ENCODE peak calls at places on chromosomes 7 and 10, in five cellular contexts. One of them, this sample, is unnamed.

GRCh38 chr7:90655566-90655965 is 59.4 kb downstream of the CDK14 start:
- DNase-seq in endothelial cell: no peak
- DNase-seq in fibroblast of lung: peak
- DNase-seq in MCF 10A: peak
- DNase-seq in cardiac fibroblast: peak
- DNase-seq in this sample: peak

GRCh38 chr10:62027841-62028501 is 126.5 kb downstream of the ARID5B start:
- DNase-seq in endothelial cell: no peak
- DNase-seq in fibroblast of lung: peak
- DNase-seq in MCF 10A: peak
- DNase-seq in cardiac fibroblast: peak
- DNase-seq in this sample: no peak

GRCh38 chr10:80541144-80541750 is 3.5 kb downstream of the SH2D4B start:
- DNase-seq in endothelial cell: no peak
- DNase-seq in fibroblast of lung: no peak
- DNase-seq in MCF 10A: no peak
- DNase-seq in cardiac fibroblast: no peak
- DNase-seq in this sample: no peak

GRCh38 chr7:88106430-88106829 is 113.4 kb downstream of the SRI start:
- DNase-seq in endothelial cell: no peak
- DNase-seq in fibroblast of lung: no peak
- DNase-seq in MCF 10A: no peak
- DNase-seq in cardiac fibroblast: no peak
- DNase-seq in this sample: no peak

GRCh38 chr10:78658645-78659632 is 409.8 kb upstream of the ZMIZ1 start:
- DNase-seq in endothelial cell: no peak
- DNase-seq in fibroblast of lung: no peak
- DNase-seq in MCF 10A: no peak
- DNase-seq in cardiac fibroblast: no peak
- DNase-seq in this sample: no peak

GRCh38 chr7:78905449-78905848 is 548.0 kb downstream of the MAGI2 start:
- DNase-seq in endothelial cell: no peak
- DNase-seq in fibroblast of lung: no peak
- DNase-seq in MCF 10A: no peak
- DNase-seq in cardiac fibroblast: no peak
- DNase-seq in this sample: no peak

GRCh38 chr10:116947838-116948529 is 57.0 kb downstream of the SHTN1 start:
- DNase-seq in endothelial cell: peak
- DNase-seq in fibroblast of lung: peak
- DNase-seq in MCF 10A: peak
- DNase-seq in cardiac fibroblast: peak
- DNase-seq in this sample: no peak

GRCh38 chr10:130169136-130169888 is 33.1 kb downstream of the GLRX3 start:
- DNase-seq in endothelial cell: no peak
- DNase-seq in fibroblast of lung: peak
- DNase-seq in MCF 10A: no peak
- DNase-seq in cardiac fibroblast: peak
- DNase-seq in this sample: peak

GRCh38 chr10:88064608-88065383 is 201.4 kb downstream of the PTEN start:
- DNase-seq in endothelial cell: no peak
- DNase-seq in fibroblast of lung: peak
- DNase-seq in MCF 10A: peak
- DNase-seq in cardiac fibroblast: peak
- DNase-seq in this sample: peak

GRCh38 chr7:10436302-10436701 is 537.4 kb upstream of the PHF14 start:
- DNase-seq in endothelial cell: no peak
- DNase-seq in fibroblast of lung: no peak
- DNase-seq in MCF 10A: no peak
- DNase-seq in cardiac fibroblast: no peak
- DNase-seq in this sample: no peak

GRCh38 chr10:46525177-46525823 is 31.2 kb downstream of the GPRIN2 start:
- DNase-seq in endothelial cell: no peak
- DNase-seq in fibroblast of lung: peak
- DNase-seq in MCF 10A: peak
- DNase-seq in cardiac fibroblast: peak
- DNase-seq in this sample: peak

GRCh38 chr7:74032191-74032490 is 4.2 kb downstream of the ELN start:
- DNase-seq in endothelial cell: no peak
- DNase-seq in fibroblast of lung: peak
- DNase-seq in MCF 10A: peak
- DNase-seq in cardiac fibroblast: peak
- DNase-seq in this sample: peak

GRCh38 chr7:13890793-13891192 is 98.7 kb downstream of the ETV1 start:
- DNase-seq in endothelial cell: no peak
- DNase-seq in fibroblast of lung: no peak
- DNase-seq in MCF 10A: no peak
- DNase-seq in cardiac fibroblast: no peak
- DNase-seq in this sample: no peak

GRCh38 chr7:134640842-134641715 is 5.6 kb upstream of the BPGM start:
- DNase-seq in endothelial cell: no peak
- DNase-seq in fibroblast of lung: no peak
- DNase-seq in MCF 10A: no peak
- DNase-seq in cardiac fibroblast: no peak
- DNase-seq in this sample: no peak

GRCh38 chr7:74480861-74481417 is 27.2 kb downstream of the GTF2IRD1 start:
- DNase-seq in endothelial cell: peak
- DNase-seq in fibroblast of lung: peak
- DNase-seq in MCF 10A: peak
- DNase-seq in cardiac fibroblast: peak
- DNase-seq in this sample: peak

GRCh38 chr10:124467165-124467564 is 5.5 kb downstream of the LHPP start:
- DNase-seq in endothelial cell: no peak
- DNase-seq in fibroblast of lung: no peak
- DNase-seq in MCF 10A: no peak
- DNase-seq in cardiac fibroblast: no peak
- DNase-seq in this sample: no peak

GRCh38 chr7:127845497-127846214 is 185.6 kb downstream of the LRRC4 start:
- DNase-seq in endothelial cell: no peak
- DNase-seq in fibroblast of lung: no peak
- DNase-seq in MCF 10A: no peak
- DNase-seq in cardiac fibroblast: no peak
- DNase-seq in this sample: no peak

GRCh38 chr10:23294638-23295247 is 49.9 kb downstream of the C10orf67 start:
- DNase-seq in endothelial cell: no peak
- DNase-seq in fibroblast of lung: peak
- DNase-seq in MCF 10A: peak
- DNase-seq in cardiac fibroblast: peak
- DNase-seq in this sample: no peak

GRCh38 chr10:99858849-99859248 is 76.4 kb downstream of the ABCC2 start:
- DNase-seq in endothelial cell: no peak
- DNase-seq in fibroblast of lung: no peak
- DNase-seq in MCF 10A: no peak
- DNase-seq in cardiac fibroblast: no peak
- DNase-seq in this sample: no peak

GRCh38 chr10:14116021-14116420 is 214.7 kb downstream of the FRMD4A start:
- DNase-seq in endothelial cell: no peak
- DNase-seq in fibroblast of lung: no peak
- DNase-seq in MCF 10A: no peak
- DNase-seq in cardiac fibroblast: no peak
- DNase-seq in this sample: no peak

GRCh38 chr10:94042001-94042813 is 48.5 kb downstream of the PLCE1 start:
- DNase-seq in endothelial cell: no peak
- DNase-seq in fibroblast of lung: peak
- DNase-seq in MCF 10A: peak
- DNase-seq in cardiac fibroblast: peak
- DNase-seq in this sample: peak

GRCh38 chr10:112446055-112446854 is 459 bp downstream of the ZDHHC6 start:
- DNase-seq in endothelial cell: peak
- DNase-seq in fibroblast of lung: peak
- DNase-seq in MCF 10A: peak
- DNase-seq in cardiac fibroblast: peak
- DNase-seq in this sample: no peak

GRCh38 chr7:130445008-130445407 is 4.2 kb upstream of the CEP41 start:
- DNase-seq in endothelial cell: no peak
- DNase-seq in fibroblast of lung: no peak
- DNase-seq in MCF 10A: no peak
- DNase-seq in cardiac fibroblast: no peak
- DNase-seq in this sample: no peak
- TF ChIP-seq CTCF in endothelial cell: no peak
- TF ChIP-seq CTCF in fibroblast of lung: no peak
- TF ChIP-seq CTCF in MCF 10A: no peak
- TF ChIP-seq CTCF in cardiac fibroblast: no peak
- TF ChIP-seq CTCF in this sample: no peak

GRCh38 chr7:101156866-101157589 is 2.8 kb downstream of the AP1S1 start:
- DNase-seq in endothelial cell: no peak
- DNase-seq in fibroblast of lung: no peak
- DNase-seq in MCF 10A: peak
- DNase-seq in cardiac fibroblast: no peak
- DNase-seq in this sample: no peak

GRCh38 chr7:101154693-101155102 is 422 bp downstream of the AP1S1 start:
- DNase-seq in endothelial cell: no peak
- DNase-seq in fibroblast of lung: no peak
- DNase-seq in MCF 10A: no peak
- DNase-seq in cardiac fibroblast: peak
- DNase-seq in this sample: no peak

GRCh38 chr7:101153969-101154692 is at the start of gene AP1S1:
- DNase-seq in endothelial cell: peak
- DNase-seq in fibroblast of lung: peak
- DNase-seq in MCF 10A: peak
- DNase-seq in cardiac fibroblast: peak
- DNase-seq in this sample: no peak

GRCh38 chr7:101155303-101155702 is 1.0 kb downstream of the AP1S1 start:
- DNase-seq in endothelial cell: no peak
- DNase-seq in fibroblast of lung: no peak
- DNase-seq in MCF 10A: no peak
- DNase-seq in cardiac fibroblast: no peak
- DNase-seq in this sample: no peak

DNA sequence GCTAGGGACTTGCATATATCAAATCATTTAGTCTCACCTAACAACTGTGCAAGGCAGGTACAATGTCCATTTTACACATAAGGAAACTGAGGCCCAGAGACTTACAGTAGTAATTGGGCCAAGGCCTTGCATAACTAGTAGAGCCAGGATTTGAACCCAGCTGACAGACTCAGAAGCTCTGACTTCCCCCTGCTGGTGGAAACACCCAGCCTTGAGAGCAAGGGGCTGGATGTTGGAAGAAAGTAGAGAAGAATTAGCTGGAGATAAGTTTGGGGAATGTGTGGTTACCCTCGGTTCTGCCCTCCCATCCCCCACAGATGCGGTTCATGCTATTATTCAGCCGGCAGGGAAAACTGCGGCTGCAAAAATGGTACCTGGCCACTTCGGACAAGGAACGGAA is 2.0 kb downstream of the AP1S1 start:
- DNase-seq in endothelial cell: no peak
- DNase-seq in fibroblast of lung: no peak
- DNase-seq in MCF 10A: no peak
- DNase-seq in cardiac fibroblast: peak
- DNase-seq in this sample: no peak
- TF ChIP-seq CTCF in endothelial cell: no peak
- TF ChIP-seq CTCF in fibroblast of lung: peak
- TF ChIP-seq CTCF in MCF 10A: no peak
- TF ChIP-seq CTCF in cardiac fibroblast: peak
- TF ChIP-seq CTCF in this sample: peak

DNA sequence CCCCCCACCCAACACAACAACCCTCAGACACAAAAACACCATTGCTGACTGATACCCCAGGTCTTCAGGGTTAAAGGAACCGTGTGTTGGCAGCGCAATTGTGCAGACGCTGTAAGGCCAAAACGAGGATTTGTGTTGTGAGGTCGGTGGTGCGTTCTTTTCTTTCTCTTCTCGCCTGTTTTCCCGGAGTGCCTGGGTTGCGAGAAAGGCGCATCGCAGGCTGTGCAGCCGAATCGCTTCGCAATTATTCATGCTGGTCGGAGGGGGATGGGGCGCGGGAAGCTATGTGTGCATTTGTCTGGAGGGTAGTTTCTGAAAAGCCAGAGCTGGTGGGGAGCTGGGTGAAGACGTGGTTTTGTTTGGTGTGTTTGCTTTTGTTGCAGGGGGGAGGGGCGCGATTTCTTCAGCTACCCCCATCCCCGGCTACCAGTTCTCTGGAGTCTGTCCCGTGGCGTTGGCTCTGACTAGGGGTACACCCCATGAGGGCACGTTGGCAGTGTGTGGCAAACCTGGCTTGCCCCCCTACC is 2.1 kb downstream of the MXI1 start:
- DNase-seq in endothelial cell: peak
- DNase-seq in fibroblast of lung: peak
- DNase-seq in MCF 10A: peak
- DNase-seq in cardiac fibroblast: peak
- DNase-seq in this sample: peak
- TF ChIP-seq CTCF in endothelial cell: no peak
- TF ChIP-seq CTCF in fibroblast of lung: no peak
- TF ChIP-seq CTCF in MCF 10A: no peak
- TF ChIP-seq CTCF in cardiac fibroblast: no peak
- TF ChIP-seq CTCF in this sample: no peak

GRCh38 chr7:116495737-116496136 is 3.8 kb upstream of the CAV2 start:
- DNase-seq in endothelial cell: no peak
- DNase-seq in fibroblast of lung: no peak
- DNase-seq in MCF 10A: peak
- DNase-seq in cardiac fibroblast: peak
- DNase-seq in this sample: no peak
- TF ChIP-seq CTCF in endothelial cell: no peak
- TF ChIP-seq CTCF in fibroblast of lung: no peak
- TF ChIP-seq CTCF in MCF 10A: no peak
- TF ChIP-seq CTCF in cardiac fibroblast: no peak
- TF ChIP-seq CTCF in this sample: no peak

DNA sequence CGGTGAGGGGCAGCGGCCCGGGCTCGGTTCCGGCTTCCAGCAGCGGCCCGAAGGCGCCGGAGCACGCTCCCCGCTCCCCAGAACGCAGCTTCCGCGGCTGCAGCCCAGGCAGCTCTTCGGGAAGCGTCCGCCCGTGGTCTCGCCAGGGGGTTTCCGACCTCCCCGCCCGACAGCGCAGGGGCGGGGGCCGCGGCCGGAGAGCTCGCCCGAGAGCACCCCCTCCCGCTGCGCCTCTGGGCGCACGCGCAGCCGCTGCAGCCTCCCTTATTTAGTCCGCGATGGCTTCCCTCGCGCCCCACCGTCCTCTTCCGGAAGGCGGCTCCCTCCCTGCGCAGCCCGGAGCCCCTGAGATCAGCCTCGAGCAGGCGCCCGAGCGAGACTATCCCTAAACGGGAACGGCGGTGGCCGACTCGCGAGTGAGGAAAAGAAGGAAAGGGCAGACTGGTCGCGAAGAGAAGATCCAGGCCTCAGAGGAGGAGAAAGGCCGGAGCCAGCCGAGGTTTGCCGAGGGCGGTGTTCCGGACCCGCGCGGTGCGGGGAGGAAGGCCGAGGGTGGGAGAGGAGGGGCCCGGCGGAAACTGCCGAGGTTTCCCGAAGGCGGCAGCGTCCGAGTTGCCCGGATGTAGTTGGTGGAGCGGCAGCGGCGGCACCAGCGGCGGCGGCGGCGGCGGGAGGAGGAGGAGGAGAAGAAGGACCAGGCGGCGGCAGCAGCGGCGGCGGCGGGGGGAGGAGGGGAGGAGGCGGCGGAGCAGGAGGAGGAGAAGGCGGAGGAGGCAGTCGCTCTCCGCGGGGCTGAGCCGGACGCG is at the start of gene WAC:
- DNase-seq in endothelial cell: peak
- DNase-seq in fibroblast of lung: peak
- DNase-seq in MCF 10A: peak
- DNase-seq in cardiac fibroblast: peak
- DNase-seq in this sample: peak
- TF ChIP-seq CTCF in endothelial cell: peak
- TF ChIP-seq CTCF in fibroblast of lung: no peak
- TF ChIP-seq CTCF in MCF 10A: peak
- TF ChIP-seq CTCF in cardiac fibroblast: no peak
- TF ChIP-seq CTCF in this sample: no peak